ENCODE peak calls at places on chromosome 12, in seven cellular contexts. U, V, X, H, L, P and D are unnamed samples.

GRCh38 chr12:42981379-42981778 is 391.8 kb upstream of the PRICKLE1 start:
- DNase-seq in P (no peak), H (no peak), L (no peak), V (no peak), X (peak; percentile 27), U (no peak), D (no peak)

GRCh38 chr12:116160196-116160595 is 117.3 kb downstream of the MED13L start:
- DNase-seq in P (no peak), X (no peak), L (no peak), V (no peak), H (no peak), U (no peak), D (no peak)

GRCh38 chr12:104454997-104455396 is 1.8 kb upstream of the CHST11 start:
- DNase-seq in L (peak; percentile 62), X (peak; percentile 57), V (no peak), H (no peak), P (no peak), U (no peak), D (no peak)

GRCh38 chr12:113302925-113303640 is 31.8 kb downstream of the SLC8B1 start:
- DNase-seq in V (no peak), P (peak; percentile 11), X (no peak), U (no peak), L (no peak), H (no peak), D (no peak)

GRCh38 chr12:12294215-12295005 is 27.6 kb upstream of the LRP6 start:
- DNase-seq in U (no peak), H (no peak), P (no peak), L (peak; percentile 64), X (peak; percentile 24), V (no peak), D (no peak)

GRCh38 chr12:12723681-12724420 is 6.7 kb downstream of the CDKN1B start:
- DNase-seq in V (peak; percentile 71), U (peak; percentile 54), P (no peak), X (peak; percentile 44), H (peak; percentile 65), L (peak; percentile 26), D (no peak)

GRCh38 chr12:66297080-66297479 is 5.2 kb upstream of the HELB start:
- DNase-seq in P (no peak), X (no peak), U (no peak), L (no peak), V (no peak), H (no peak), D (no peak)

GRCh38 chr12:4796218-4796617 is 76.0 kb downstream of the GALNT8 start:
- DNase-seq in V (no peak), P (no peak), H (no peak), U (no peak), X (no peak), L (no peak), D (no peak)

GRCh38 chr12:13835657-13836056 is 145.7 kb downstream of the GRIN2B start:
- DNase-seq in X (no peak), V (no peak), P (no peak), H (no peak), L (no peak), U (no peak), D (no peak)

GRCh38 chr12:118359541-118359915 is 13.2 kb downstream of the TAOK3 start:
- DNase-seq in V (no peak), H (peak; percentile 32), L (no peak), P (peak; percentile 78), U (no peak), X (no peak), D (no peak)

GRCh38 chr12:49582201-49582600 is 14.3 kb upstream of the MCRS1 start:
- DNase-seq in P (no peak), U (no peak), X (no peak), V (no peak), H (no peak), L (no peak), D (no peak)

GRCh38 chr12:116544656-116545055 is 14.5 kb upstream of the MAP1LC3B2 start:
- DNase-seq in L (peak; percentile 52), H (no peak), V (no peak), U (no peak), X (no peak), P (no peak), D (no peak)

GRCh38 chr12:40726366-40726765 is 34.1 kb downstream of the CNTN1 start:
- DNase-seq in H (no peak), U (no peak), P (no peak), X (no peak), L (no peak), V (no peak), D (no peak)

GRCh38 chr12:89016970-89017778 is 335.1 kb downstream of the DUSP6 start:
- DNase-seq in P (peak; percentile 69), V (no peak), U (peak; percentile 66), X (peak; percentile 15), L (peak; percentile 85), H (peak; percentile 39), D (no peak)

GRCh38 chr12:113149361-113150150 is at the start of gene CFAP73:
- DNase-seq in P (peak; percentile 54), H (peak; percentile 14), U (peak; percentile 67), V (no peak), L (peak; percentile 73), X (peak; percentile 94), D (no peak)

GRCh38 chr12:11724888-11725310 is 75.4 kb downstream of the ETV6 start:
- DNase-seq in P (no peak), L (peak; percentile 73), X (no peak), V (no peak), H (no peak), U (no peak), D (no peak)

GRCh38 chr12:38691164-38691563 is 214.2 kb downstream of the CPNE8 start:
- DNase-seq in P (no peak), V (no peak), L (no peak), U (no peak), X (no peak), H (no peak), D (no peak)

GRCh38 chr12:78703820-78704525 is 160.6 kb upstream of the SYT1 start:
- DNase-seq in L (peak; percentile 85), H (no peak), P (no peak), V (no peak), X (peak; percentile 20), U (no peak), D (no peak)

GRCh38 chr12:41795066-41795465 is 349.6 kb downstream of the GXYLT1 start:
- DNase-seq in U (no peak), H (no peak), P (no peak), L (no peak), X (no peak), V (no peak), D (no peak)

GRCh38 chr12:104060791-104061190 is 3.5 kb upstream of the HCFC2 start:
- DNase-seq in X (no peak), V (no peak), U (no peak), H (no peak), P (no peak), L (no peak), D (no peak)

GRCh38 chr12:59459966-59460365 is 135.9 kb upstream of the SLC16A7 start:
- DNase-seq in H (no peak), X (peak; percentile 0), U (no peak), P (no peak), V (no peak), L (peak; percentile 78), D (no peak)

GRCh38 chr12:111093428-111094142 is 173.2 kb upstream of the MYL2 start:
- DNase-seq in L (no peak), H (peak; percentile 29), U (no peak), P (peak; percentile 34), X (no peak), V (peak; percentile 70), D (no peak)

GRCh38 chr12:913919-914718 is 35.4 kb downstream of the RAD52 start:
- DNase-seq in P (no peak), V (no peak), H (no peak), L (peak; percentile 22), X (peak; percentile 22), U (no peak), D (no peak)

GRCh38 chr12:76032043-76032981 is 736 bp upstream of the PHLDA1 start:
- DNase-seq in L (peak; percentile 71), V (peak; percentile 76), X (peak; percentile 67), P (no peak), U (no peak), H (peak; percentile 27), D (no peak)

GRCh38 chr12:49296836-49297694 is 2.1 kb downstream of the PRPH start:
- DNase-seq in L (no peak), V (peak; percentile 58), X (no peak), H (no peak), U (peak; percentile 53), P (no peak), D (peak; percentile 20)

GRCh38 chr12:100345020-100345767 is 11.7 kb upstream of the SLC17A8 start:
- DNase-seq in P (no peak), L (no peak), V (no peak), U (no peak), H (no peak), X (no peak), D (no peak)

GRCh38 chr12:84131076-84131475 is 781.5 kb downstream of the SLC6A15 start:
- DNase-seq in P (no peak), U (no peak), L (peak; percentile 41), V (no peak), H (no peak), X (no peak), D (no peak)

GRCh38 chr12:14654416-14654815 is 42.0 kb downstream of the GUCY2C start:
- DNase-seq in L (no peak), U (no peak), H (no peak), V (no peak), X (no peak), P (no peak), D (no peak)

GRCh38 chr12:124213606-124214347 is 81.1 kb upstream of the RFLNA start:
- DNase-seq in V (no peak), H (no peak), L (no peak), X (no peak), U (no peak), P (no peak), D (no peak)

GRCh38 chr12:66048843-66049537 is 81.6 kb downstream of the LLPH start:
- DNase-seq in P (no peak), U (no peak), X (no peak), L (peak; percentile 36), V (no peak), H (no peak), D (no peak)

GRCh38 chr12:25266522-25266921 is 15.8 kb upstream of the KRAS start:
- DNase-seq in X (no peak), V (no peak), P (no peak), H (no peak), L (peak; percentile 23), U (no peak), D (no peak)

GRCh38 chr12:118611295-118611694 is 234.9 kb downstream of the SUDS3 start:
- DNase-seq in P (no peak), V (no peak), U (no peak), X (no peak), H (no peak), L (no peak), D (no peak)

GRCh38 chr12:123113038-123113437 is 37.9 kb downstream of the PITPNM2 start:
- DNase-seq in L (no peak), P (no peak), U (peak; percentile 74), X (no peak), H (no peak), V (no peak), D (no peak)

GRCh38 chr12:27300251-27300650 is 32.4 kb upstream of the BMAL2 start:
- DNase-seq in H (no peak), U (no peak), L (no peak), X (no peak), P (no peak), V (no peak), D (no peak)

GRCh38 chr12:31650927-31651326 is 8.6 kb upstream of the ETFBKMT start:
- DNase-seq in L (peak; percentile 12), V (no peak), U (no peak), X (no peak), H (no peak), P (no peak), D (no peak)

GRCh38 chr12:33438890-33439586 is 581 bp downstream of the SYT10 start:
- DNase-seq in L (peak; percentile 28), H (no peak), U (peak; percentile 66), V (peak; percentile 4), X (peak; percentile 14), P (no peak), D (no peak)

GRCh38 chr12:97322388-97322787 is 140.2 kb upstream of the RMST start:
- DNase-seq in X (no peak), P (no peak), H (no peak), V (no peak), L (no peak), U (no peak), D (no peak)

GRCh38 chr12:105740337-105740736 is 398.4 kb downstream of the NUAK1 start:
- DNase-seq in L (no peak), P (no peak), X (no peak), H (no peak), V (no peak), U (no peak), D (no peak)